ENCODE peak calls at places on chromosome 10, in five cellular contexts. V is RWPE1, E is GM12865, C is cardiac fibroblast, Q is A549. T is an unnamed sample.

GRCh38 chr10:112307631-112308502 is 24.7 kb downstream of the TECTB start:
- DNase-seq in V (peak), E (peak), C (peak), Q (peak), T (no peak)

GRCh38 chr10:119652361-119652760 is 1.2 kb downstream of the BAG3 start:
- DNase-seq in V (peak), E (peak), C (peak), Q (peak), T (no peak)

GRCh38 chr10:77873558-77874380 is 52.8 kb downstream of the DLG5 start:
- DNase-seq in V (peak), E (peak), C (peak), Q (peak), T (peak)

GRCh38 chr10:99958287-99958686 is 51.5 kb downstream of the DNMBP start:
- DNase-seq in V (no peak), E (no peak), C (no peak), Q (no peak), T (no peak)

GRCh38 chr10:71161429-71161828 is 50.9 kb upstream of the UNC5B start:
- DNase-seq in V (no peak), E (peak), C (peak), Q (no peak), T (no peak)

GRCh38 chr10:82267465-82267864 is 392.5 kb downstream of the NRG3 start:
- DNase-seq in V (no peak), E (peak), C (no peak), Q (no peak), T (no peak)

GRCh38 chr10:100569687-100570517 is 34.2 kb downstream of the HIF1AN start:
- DNase-seq in V (no peak), E (no peak), C (no peak), Q (no peak), T (no peak)

GRCh38 chr10:43287056-43288007 is 20.5 kb upstream of the RASGEF1A start:
- DNase-seq in V (peak), E (peak), C (peak), Q (peak), T (peak)

GRCh38 chr10:77458986-77459590 is 178.5 kb downstream of the KCNMA1 start:
- DNase-seq in V (no peak), E (no peak), C (peak), Q (no peak), T (no peak)

GRCh38 chr10:24957624-24958435 is 5.4 kb upstream of the PRTFDC1 start:
- DNase-seq in V (peak), E (no peak), C (peak), Q (peak), T (no peak)

GRCh38 chr10:29680091-29680490 is 45.3 kb upstream of the SVIL start:
- DNase-seq in V (no peak), E (no peak), C (no peak), Q (no peak), T (no peak)

GRCh38 chr10:4684434-4684833 is 141.6 kb upstream of the AKR1E2 start:
- DNase-seq in V (no peak), E (no peak), C (peak), Q (no peak), T (no peak)

GRCh38 chr10:48796846-48797245 is 112.2 kb downstream of the WDFY4 start:
- DNase-seq in V (no peak), E (no peak), C (no peak), Q (no peak), T (no peak)

GRCh38 chr10:68594405-68594804 is 34.3 kb downstream of the TET1 start:
- DNase-seq in V (peak), E (peak), C (peak), Q (peak), T (no peak)

GRCh38 chr10:99612167-99612831 is 7.9 kb downstream of the SLC25A28 start:
- DNase-seq in V (peak), E (peak), C (peak), Q (peak), T (no peak)

GRCh38 chr10:89502556-89502955 is 32.8 kb downstream of the SLC16A12 start:
- DNase-seq in V (peak), E (no peak), C (peak), Q (no peak), T (no peak)

GRCh38 chr10:26489081-26489480 is 50.9 kb downstream of the APBB1IP start:
- DNase-seq in V (no peak), E (no peak), C (no peak), Q (no peak), T (no peak)

GRCh38 chr10:88687853-88688467 is 18.1 kb upstream of the LIPK start:
- DNase-seq in V (peak), E (peak), C (peak), Q (peak), T (peak)

GRCh38 chr10:5476918-5477525 is 22.3 kb downstream of the CALML5 start:
- DNase-seq in V (no peak), E (no peak), C (no peak), Q (no peak), T (no peak)

GRCh38 chr10:97633921-97634320 is 621 bp upstream of the MORN4 start:
- DNase-seq in V (no peak), E (no peak), C (peak), Q (peak), T (no peak)

GRCh38 chr10:63711361-63711760 is 190.2 kb downstream of the REEP3 start:
- DNase-seq in V (no peak), E (no peak), C (peak), Q (no peak), T (no peak)

GRCh38 chr10:119541046-119541445 is 1.5 kb downstream of the RGS10 start:
- DNase-seq in V (no peak), E (no peak), C (peak), Q (no peak), T (no peak)

GRCh38 chr10:44959243-44960097 is at the start of gene RASSF4:
- DNase-seq in V (peak), E (peak), C (peak), Q (peak), T (no peak)

GRCh38 chr10:23405540-23405939 is 33.3 kb upstream of the OTUD1 start:
- DNase-seq in V (no peak), E (no peak), C (peak), Q (no peak), T (no peak)
- TF ChIP-seq CTCF in V (no peak), E (no peak), C (no peak), Q (no peak), T (no peak)

DNA sequence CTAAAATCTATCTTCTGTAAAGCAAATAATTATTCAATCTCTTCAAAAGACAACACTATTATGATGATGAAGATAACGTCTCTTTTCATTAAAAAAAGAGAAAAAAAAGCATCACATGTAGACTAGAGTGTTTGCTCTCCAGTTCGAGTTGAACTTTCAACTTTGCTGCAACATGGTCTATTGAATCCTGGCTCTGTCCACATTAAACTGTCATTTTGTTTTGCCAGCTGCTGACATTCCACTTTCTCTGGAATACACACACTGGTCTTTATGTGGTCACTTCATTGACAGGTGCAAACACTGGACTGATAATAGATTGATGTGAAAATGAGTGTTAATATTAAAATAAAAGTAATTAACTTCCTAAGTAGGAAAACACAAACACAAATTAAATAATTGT is 61.7 kb downstream of the PTF1A start:
- DNase-seq in V (no peak), E (no peak), C (no peak), Q (no peak), T (no peak)
- TF ChIP-seq CTCF in V (no peak), E (no peak), C (no peak), Q (no peak), T (no peak)

GRCh38 chr10:108358912-108359311 is 1194.4 kb upstream of the SORCS1 start:
- DNase-seq in V (peak), E (peak), C (peak), Q (peak), T (no peak)
- TF ChIP-seq CTCF in V (no peak), E (no peak), C (no peak), Q (no peak), T (no peak)

GRCh38 chr10:6600224-6600987 is 20.3 kb upstream of the PRKCQ start:
- DNase-seq in V (no peak), E (no peak), C (no peak), Q (no peak), T (no peak)

GRCh38 chr10:6602700-6603084 is 22.6 kb upstream of the PRKCQ start:
- DNase-seq in V (no peak), E (no peak), C (no peak), Q (no peak), T (no peak)

GRCh38 chr10:6603142-6604125 is 23.4 kb upstream of the PRKCQ start:
- DNase-seq in V (no peak), E (no peak), C (no peak), Q (no peak), T (no peak)

GRCh38 chr10:6602021-6602699 is 22.1 kb upstream of the PRKCQ start:
- DNase-seq in V (no peak), E (no peak), C (no peak), Q (no peak), T (no peak)

DNA sequence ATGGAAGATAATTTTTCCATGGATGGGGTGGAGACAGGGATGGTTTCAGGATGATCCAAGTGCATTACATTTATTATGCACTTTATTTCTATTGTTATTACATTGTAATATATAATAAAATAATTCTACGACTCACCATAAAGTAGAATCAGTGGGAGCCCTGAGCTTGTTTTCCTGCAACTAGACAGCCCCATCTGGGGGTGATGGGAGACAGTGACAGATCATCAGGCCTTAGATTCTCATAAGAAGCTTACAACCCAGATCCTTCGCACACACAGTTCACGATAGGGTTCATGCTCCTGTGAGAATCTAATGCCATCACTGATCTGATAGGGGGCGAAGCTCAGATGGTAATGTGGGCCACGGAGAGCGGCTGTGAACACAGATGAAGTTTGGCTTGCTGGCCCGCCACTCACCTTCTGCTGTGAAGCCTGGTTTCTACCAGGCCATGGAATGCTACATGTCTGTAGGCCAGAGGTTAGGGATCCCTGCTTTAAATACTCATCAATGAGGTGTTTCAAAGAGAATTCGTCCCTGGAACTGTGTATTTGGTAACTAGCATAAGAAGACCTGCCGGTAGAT is 21.2 kb upstream of the PRKCQ start:
- DNase-seq in V (no peak), E (no peak), C (no peak), Q (no peak), T (no peak)
- TF ChIP-seq CTCF in V (no peak), E (no peak), C (no peak), Q (no peak), T (no peak)

GRCh38 chr10:15879058-15879457 is 18.8 kb upstream of the MINDY3 start:
- DNase-seq in V (peak), E (peak), C (peak), Q (peak), T (no peak)
- TF ChIP-seq CTCF in V (peak), E (peak), C (peak), Q (peak), T (peak)

GRCh38 chr10:60848126-60848525 is 69.8 kb downstream of the CDK1 start:
- DNase-seq in V (no peak), E (no peak), C (peak), Q (peak), T (no peak)
- TF ChIP-seq CTCF in V (no peak), E (no peak), C (no peak), Q (no peak), T (no peak)

GRCh38 chr10:86709786-86710185 is 41.5 kb downstream of the LDB3 start:
- DNase-seq in V (no peak), E (no peak), C (no peak), Q (no peak), T (no peak)

GRCh38 chr10:86711957-86712708 is 43.8 kb downstream of the LDB3 start:
- DNase-seq in V (peak), E (peak), C (peak), Q (peak), T (peak)

GRCh38 chr10:86711237-86711956 is 43.1 kb downstream of the LDB3 start:
- DNase-seq in V (peak), E (peak), C (peak), Q (peak), T (peak)

GRCh38 chr10:86708783-86709778 is 40.8 kb downstream of the LDB3 start:
- DNase-seq in V (no peak), E (no peak), C (no peak), Q (no peak), T (no peak)

GRCh38 chr10:86710987-86711236 is 42.6 kb downstream of the LDB3 start:
- DNase-seq in V (no peak), E (no peak), C (no peak), Q (no peak), T (no peak)
- TF ChIP-seq CTCF in V (no peak), E (no peak), C (no peak), Q (no peak), T (no peak)

DNA sequence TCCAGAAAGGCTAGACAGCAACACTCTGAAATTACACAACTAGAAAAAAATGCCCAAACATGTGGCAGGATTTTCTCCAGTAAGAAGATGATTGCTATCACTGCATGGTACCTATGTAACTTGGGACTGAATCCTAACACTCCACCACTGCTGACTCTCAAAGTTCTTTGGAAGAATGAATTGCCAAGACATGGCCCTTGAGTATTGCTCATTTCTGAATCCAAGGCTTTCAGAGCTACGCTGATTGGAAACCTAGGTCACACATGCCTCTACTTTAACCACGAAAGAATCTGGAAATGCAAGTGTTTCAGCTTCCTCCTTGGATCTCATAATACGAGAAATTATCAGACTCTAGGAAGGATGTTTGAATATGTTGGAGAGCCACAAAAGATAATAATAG is 167.4 kb upstream of the CELF2 start:
- DNase-seq in V (no peak), E (no peak), C (no peak), Q (no peak), T (no peak)
- TF ChIP-seq CTCF in V (no peak), E (no peak), C (no peak), Q (no peak), T (no peak)

DNA sequence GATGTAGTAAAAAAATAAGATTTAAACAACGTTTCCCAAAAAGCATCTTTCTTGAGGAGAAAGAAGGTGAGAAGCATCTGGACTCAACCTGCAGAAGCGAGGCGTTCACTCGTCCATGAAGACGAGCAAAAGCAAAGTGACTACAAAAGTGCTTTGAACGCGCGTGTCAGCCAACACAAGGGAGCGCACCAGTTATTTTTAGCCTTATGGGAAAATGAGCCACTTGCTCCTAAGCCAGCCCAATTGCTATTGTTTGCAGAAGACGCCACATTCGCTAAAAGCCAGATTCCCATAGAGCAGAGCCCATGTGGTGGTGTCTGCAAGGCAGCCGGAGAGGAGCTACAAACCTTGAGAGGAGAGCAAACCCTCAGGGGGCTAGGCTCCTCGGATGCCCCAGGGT is 122.5 kb downstream of the FAM53B start:
- DNase-seq in V (no peak), E (no peak), C (no peak), Q (no peak), T (no peak)
- TF ChIP-seq CTCF in V (no peak), E (no peak), C (no peak), Q (no peak), T (no peak)

GRCh38 chr10:129839285-129840195 is 124.5 kb downstream of the EBF3 start:
- DNase-seq in V (no peak), E (no peak), C (no peak), Q (no peak), T (no peak)

GRCh38 chr10:129840196-129840590 is 123.9 kb downstream of the EBF3 start:
- DNase-seq in V (no peak), E (no peak), C (no peak), Q (no peak), T (no peak)

GRCh38 chr10:129836253-129836652 is 127.8 kb downstream of the EBF3 start:
- DNase-seq in V (no peak), E (no peak), C (no peak), Q (no peak), T (no peak)

GRCh38 chr10:129838794-129839193 is 125.3 kb downstream of the EBF3 start:
- DNase-seq in V (no peak), E (no peak), C (no peak), Q (no peak), T (no peak)

DNA sequence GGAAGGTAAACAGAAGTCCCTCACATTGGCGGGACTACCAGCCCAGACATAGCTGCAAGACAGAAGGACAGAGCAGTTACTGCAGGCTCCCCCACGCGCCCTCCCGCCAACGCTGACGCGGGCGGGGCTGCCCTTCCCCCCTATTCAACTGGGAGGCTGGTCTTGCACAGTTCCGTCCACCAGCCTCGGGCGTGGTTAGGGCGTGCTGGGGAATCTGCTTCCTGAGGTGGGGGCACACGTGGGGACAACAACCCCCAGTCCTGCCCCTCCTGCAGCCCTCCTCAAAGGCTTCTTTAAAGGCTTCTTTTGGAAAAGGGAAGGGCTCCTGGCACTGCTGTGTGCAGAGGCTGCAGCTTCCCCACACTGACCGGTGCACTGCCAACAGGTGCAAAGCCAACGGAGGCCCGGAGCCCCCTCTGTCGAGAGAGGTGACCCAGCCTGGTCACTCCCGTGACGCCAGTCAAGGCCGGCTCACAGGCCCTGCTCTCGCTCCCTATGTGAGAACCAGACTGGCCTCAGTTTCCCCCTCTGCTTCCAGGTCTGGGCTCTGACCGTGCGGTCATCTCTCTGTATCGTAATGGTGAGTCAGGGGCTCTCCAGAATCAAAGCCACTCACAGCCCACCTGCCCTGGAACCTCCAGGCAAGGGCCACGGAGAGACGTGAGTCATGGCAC is 126.0 kb downstream of the EBF3 start:
- DNase-seq in V (no peak), E (no peak), C (no peak), Q (no peak), T (no peak)
- TF ChIP-seq CTCF in V (no peak), E (no peak), C (no peak), Q (no peak), T (no peak)

T was measured in GM12864.